ENCODE peak calls at places on chromosomes 3 and 15, in nine cellular contexts. V is islet precursor cell, T is H9, M is HS-5, E is HEK293T, Q is AG10803, X is SJSA1, R is HTR-8/SVneo, O is RCC 7860. K is an unnamed sample.

GRCh38 chr3:57544181-57545125 is at the start of gene DNAH12:
- DNase-seq in R (no peak), V (peak; percentile 97), E (peak; percentile 78), O (no peak), M (no peak), X (no peak), Q (no peak), T (peak; percentile 96), K (no peak)

GRCh38 chr15:63531586-63531985 is 27.2 kb downstream of the USP3 start:
- DNase-seq in X (no peak), M (no peak), E (peak; percentile 10), O (no peak), T (no peak), V (no peak), Q (no peak), R (no peak), K (no peak)

GRCh38 chr15:98169551-98169950 is 209.0 kb downstream of the ARRDC4 start:
- DNase-seq in R (no peak), X (no peak), V (no peak), Q (no peak), E (no peak), O (no peak), M (no peak), T (no peak), K (no peak)

GRCh38 chr15:95626501-95627361 is 703.8 kb upstream of the NR2F2 start:
- DNase-seq in Q (no peak), X (no peak), E (peak; percentile 38), M (no peak), T (peak; percentile 29), V (no peak), R (no peak), O (no peak), K (no peak)

GRCh38 chr3:58202917-58203360 is 7.8 kb downstream of the DNASE1L3 start:
- DNase-seq in V (no peak), M (no peak), T (no peak), E (no peak), R (no peak), O (no peak), Q (no peak), X (no peak), K (no peak)

GRCh38 chr3:52742418-52743041 is 28.2 kb downstream of the NEK4 start:
- DNase-seq in X (peak; percentile 23), V (no peak), O (peak; percentile 25), E (peak; percentile 23), R (peak; percentile 37), Q (peak; percentile 38), T (no peak), M (peak; percentile 6), K (no peak)

GRCh38 chr3:177516130-177517011 is 319.1 kb upstream of the TBL1XR1 start:
- DNase-seq in T (no peak), Q (peak; percentile 87), V (no peak), M (no peak), O (peak; percentile 97), R (peak; percentile 44), E (no peak), X (peak; percentile 25), K (no peak)

GRCh38 chr3:98185180-98185579 is 18.7 kb downstream of the OR5H15 start:
- DNase-seq in O (no peak), T (peak; percentile 33), X (no peak), R (no peak), M (peak; percentile 8), E (peak; percentile 16), V (no peak), Q (no peak), K (no peak)

GRCh38 chr3:60094392-60094947 is 1044.6 kb upstream of the CFAP20DC start:
- DNase-seq in O (no peak), X (no peak), V (no peak), M (no peak), E (no peak), Q (no peak), R (no peak), T (no peak), K (no peak)

GRCh38 chr3:35739181-35739809 is 100.0 kb downstream of the ARPP21 start:
- DNase-seq in V (peak; percentile 59), O (no peak), T (peak; percentile 43), E (no peak), Q (no peak), R (no peak), X (no peak), M (no peak), K (no peak)

GRCh38 chr3:188396900-188397299 is 242.9 kb downstream of the LPP start:
- DNase-seq in M (no peak), E (no peak), Q (no peak), V (no peak), T (no peak), R (no peak), X (no peak), O (no peak), K (no peak)

GRCh38 chr15:29045717-29046116 is 159.9 kb downstream of the APBA2 start:
- DNase-seq in V (peak; percentile 41), E (no peak), Q (peak; percentile 9), M (no peak), T (no peak), R (peak; percentile 26), X (peak; percentile 65), O (no peak), K (no peak)

GRCh38 chr15:40893733-40894688 is at the start of gene VPS18:
- DNase-seq in Q (peak; percentile 95), T (peak; percentile 98), E (peak; percentile 88), X (peak; percentile 95), V (peak; percentile 99), M (peak; percentile 82), O (peak; percentile 90), R (peak; percentile 89), K (peak; percentile 98)

GRCh38 chr3:116939091-116939490 is 229.5 kb downstream of the TUSC7 start:
- DNase-seq in T (peak; percentile 32), Q (no peak), X (no peak), O (no peak), E (no peak), V (peak; percentile 52), R (no peak), M (no peak), K (no peak)

GRCh38 chr3:125683067-125683844 is 88.0 kb upstream of the OSBPL11 start:
- DNase-seq in E (no peak), X (no peak), R (no peak), T (no peak), V (no peak), M (no peak), O (no peak), Q (no peak), K (no peak)

GRCh38 chr15:95644476-95644875 is 686.0 kb upstream of the NR2F2 start:
- DNase-seq in R (no peak), T (no peak), X (no peak), Q (peak; percentile 23), O (no peak), V (no peak), M (no peak), E (no peak), K (no peak)

GRCh38 chr3:113054552-113054951 is 63.8 kb downstream of the GTPBP8 start:
- DNase-seq in E (no peak), Q (peak; percentile 94), X (no peak), M (no peak), R (no peak), T (no peak), O (no peak), V (no peak), K (no peak)

GRCh38 chr3:58022490-58022889 is 14.3 kb downstream of the FLNB start:
- DNase-seq in E (no peak), M (no peak), V (no peak), R (no peak), Q (peak; percentile 44), X (no peak), T (no peak), O (no peak), K (no peak)

GRCh38 chr3:168859574-168859973 is 763.9 kb upstream of the GOLIM4 start:
- DNase-seq in O (no peak), X (no peak), E (no peak), T (no peak), V (no peak), M (no peak), R (no peak), Q (no peak), K (no peak)

GRCh38 chr3:18812316-18812715 is 336.0 kb upstream of the KCNH8 start:
- DNase-seq in E (no peak), X (no peak), Q (no peak), R (no peak), V (no peak), M (no peak), O (no peak), T (no peak), K (no peak)

GRCh38 chr3:98574157-98574556 is 19.3 kb downstream of the CPOX start:
- DNase-seq in T (no peak), M (no peak), R (no peak), Q (no peak), X (no peak), O (no peak), E (no peak), V (no peak), K (no peak)

GRCh38 chr3:177439729-177440269 is 242.5 kb upstream of the TBL1XR1 start:
- DNase-seq in Q (peak; percentile 67), T (no peak), V (no peak), E (no peak), R (no peak), O (no peak), X (no peak), M (no peak), K (no peak)

GRCh38 chr15:63436872-63437375 is 55.3 kb upstream of the CA12 start:
- DNase-seq in R (peak; percentile 53), M (no peak), T (no peak), X (peak; percentile 90), O (peak; percentile 57), E (peak; percentile 53), Q (peak; percentile 79), V (no peak), K (peak; percentile 87)

GRCh38 chr3:184737641-184738518 is 26.0 kb upstream of the MAGEF1 start:
- DNase-seq in O (no peak), Q (peak; percentile 66), T (no peak), V (peak; percentile 82), M (peak; percentile 30), X (no peak), E (no peak), R (peak; percentile 45), K (peak; percentile 47)

GRCh38 chr3:110900583-110900982 is 171.0 kb upstream of the NECTIN3 start:
- DNase-seq in T (no peak), Q (peak; percentile 92), R (peak; percentile 15), M (peak; percentile 3), E (no peak), X (peak; percentile 58), O (no peak), V (no peak), K (no peak)

GRCh38 chr3:129577925-129578742 is 28.3 kb downstream of the PLXND1 start:
- DNase-seq in T (no peak), M (no peak), X (no peak), E (no peak), Q (no peak), V (no peak), O (no peak), R (no peak), K (peak; percentile 87)

GRCh38 chr3:124315215-124316033 is 323.5 kb upstream of the ROPN1 start:
- DNase-seq in X (peak; percentile 11), R (peak; percentile 43), V (peak; percentile 70), T (no peak), M (peak; percentile 16), E (no peak), O (peak; percentile 91), Q (peak; percentile 33), K (no peak)

GRCh38 chr15:74680461-74680860 is 15.4 kb downstream of the EDC3 start:
- DNase-seq in R (no peak), T (no peak), E (no peak), M (no peak), V (no peak), X (no peak), Q (no peak), O (no peak), K (no peak)

GRCh38 chr15:73527598-73527997 is 84.6 kb downstream of the REC114 start:
- DNase-seq in Q (no peak), O (no peak), X (no peak), R (no peak), E (no peak), V (no peak), M (no peak), T (no peak), K (no peak)

GRCh38 chr3:112770026-112770626 is 76.5 kb downstream of the CD200R1L start:
- DNase-seq in R (no peak), E (no peak), O (no peak), V (peak; percentile 56), Q (peak; percentile 81), T (peak; percentile 64), M (no peak), X (no peak), K (no peak)

GRCh38 chr3:32922078-32922477 is 29.4 kb upstream of the CCR4 start:
- DNase-seq in T (peak; percentile 0), X (no peak), E (no peak), M (no peak), Q (no peak), O (no peak), R (no peak), V (no peak), K (no peak)